ENCODE peak calls at places on chromosomes 7 and 10, in six cellular contexts. T is gastrocnemius medialis, H is HepG2, P is body of pancreas, U is HCT116, R is IMR-90. D is an unnamed sample.

GRCh38 chr10:46264737-46265368 is 21.9 kb upstream of the ANTXRL start:
- DNase-seq in T (no peak), U (no peak), H (no peak), P (no peak), R (no peak), D (no peak)

GRCh38 chr7:41287559-41288335 is 415.1 kb downstream of the INHBA start:
- DNase-seq in P (no peak), T (no peak), U (no peak), H (no peak), R (no peak), D (no peak)

GRCh38 chr10:71391701-71392100 is 5.0 kb upstream of the CDH23 start:
- DNase-seq in U (no peak), R (no peak), P (no peak), H (no peak), T (no peak), D (no peak)

GRCh38 chr10:44932338-44933116 is 21.4 kb downstream of the TMEM72 start:
- DNase-seq in T (peak; percentile 79), H (peak; percentile 76), U (peak; percentile 56), P (peak; percentile 97), R (peak; percentile 81), D (peak; percentile 80)

GRCh38 chr7:3159445-3159844 is 115.8 kb upstream of the CARD11 start:
- DNase-seq in T (no peak), H (no peak), P (peak; percentile 90), R (no peak), U (no peak), D (no peak)

GRCh38 chr10:69446229-69446628 is 5.0 kb upstream of the TSPAN15 start:
- DNase-seq in R (no peak), H (no peak), U (no peak), T (no peak), P (no peak), D (no peak)

GRCh38 chr7:47039089-47039648 is 542.7 kb downstream of the TNS3 start:
- DNase-seq in P (no peak), U (no peak), T (no peak), H (no peak), R (no peak), D (no peak)

GRCh38 chr7:139118234-139118802 is 8.8 kb upstream of the ZC3HAV1 start:
- DNase-seq in H (peak; percentile 47), T (no peak), P (peak; percentile 43), R (peak; percentile 81), U (peak; percentile 32), D (no peak)

GRCh38 chr7:137642467-137642866 is 204.3 kb downstream of the DGKI start:
- DNase-seq in U (no peak), H (no peak), R (peak; percentile 69), T (no peak), P (no peak), D (no peak)

GRCh38 chr10:113493943-113494342 is 58.9 kb upstream of the HABP2 start:
- DNase-seq in T (no peak), R (no peak), P (no peak), U (no peak), H (no peak), D (peak; percentile 50)

GRCh38 chr7:44043902-44044301 is 600 bp upstream of the DBNL start:
- DNase-seq in P (no peak), R (no peak), U (no peak), H (no peak), T (no peak), D (no peak)

GRCh38 chr7:93040355-93040754 is 77.4 kb downstream of the SAMD9 start:
- DNase-seq in H (no peak), P (peak; percentile 49), U (no peak), T (no peak), R (no peak), D (no peak)

GRCh38 chr7:139749545-139749944 is 28.3 kb downstream of the HIPK2 start:
- DNase-seq in T (peak; percentile 83), P (no peak), U (no peak), H (no peak), R (no peak), D (no peak)

GRCh38 chr7:129923709-129924108 is 29.1 kb downstream of the UBE2H start:
- DNase-seq in P (no peak), H (no peak), T (no peak), U (no peak), R (peak; percentile 91), D (no peak)

GRCh38 chr10:124680675-124681074 is 63.5 kb downstream of the FAM53B start:
- DNase-seq in R (peak; percentile 32), U (no peak), P (no peak), T (peak; percentile 52), H (no peak), D (no peak)

GRCh38 chr7:41699532-41699931 is 3.4 kb downstream of the INHBA start:
- DNase-seq in H (no peak), T (no peak), R (peak; percentile 53), P (no peak), U (no peak), D (no peak)

GRCh38 chr7:158313931-158314330 is 273.7 kb downstream of the PTPRN2 start:
- DNase-seq in P (no peak), T (no peak), H (no peak), U (no peak), R (no peak), D (no peak)

GRCh38 chr7:23055582-23056178 is 41.8 kb upstream of the HYCC1 start:
- DNase-seq in T (peak; percentile 9), P (peak; percentile 60), R (peak; percentile 77), H (peak; percentile 52), U (peak; percentile 64), D (peak; percentile 39)

GRCh38 chr10:44056947-44057811 is 327.7 kb downstream of the CXCL12 start:
- DNase-seq in R (no peak), H (no peak), U (no peak), T (no peak), P (peak; percentile 97), D (no peak)

GRCh38 chr7:141478845-141479244 is 72.4 kb upstream of the AGK start:
- DNase-seq in H (no peak), U (no peak), R (no peak), T (no peak), P (no peak), D (no peak)

GRCh38 chr7:155369766-155370165 is 72.1 kb downstream of the INSIG1 start:
- DNase-seq in R (no peak), H (no peak), T (no peak), P (no peak), U (no peak), D (no peak)

GRCh38 chr10:16950686-16951681 is 133.8 kb upstream of the RSU1 start:
- DNase-seq in T (no peak), U (peak; percentile 4), P (peak; percentile 18), H (no peak), R (peak; percentile 66), D (no peak)

DNA sequence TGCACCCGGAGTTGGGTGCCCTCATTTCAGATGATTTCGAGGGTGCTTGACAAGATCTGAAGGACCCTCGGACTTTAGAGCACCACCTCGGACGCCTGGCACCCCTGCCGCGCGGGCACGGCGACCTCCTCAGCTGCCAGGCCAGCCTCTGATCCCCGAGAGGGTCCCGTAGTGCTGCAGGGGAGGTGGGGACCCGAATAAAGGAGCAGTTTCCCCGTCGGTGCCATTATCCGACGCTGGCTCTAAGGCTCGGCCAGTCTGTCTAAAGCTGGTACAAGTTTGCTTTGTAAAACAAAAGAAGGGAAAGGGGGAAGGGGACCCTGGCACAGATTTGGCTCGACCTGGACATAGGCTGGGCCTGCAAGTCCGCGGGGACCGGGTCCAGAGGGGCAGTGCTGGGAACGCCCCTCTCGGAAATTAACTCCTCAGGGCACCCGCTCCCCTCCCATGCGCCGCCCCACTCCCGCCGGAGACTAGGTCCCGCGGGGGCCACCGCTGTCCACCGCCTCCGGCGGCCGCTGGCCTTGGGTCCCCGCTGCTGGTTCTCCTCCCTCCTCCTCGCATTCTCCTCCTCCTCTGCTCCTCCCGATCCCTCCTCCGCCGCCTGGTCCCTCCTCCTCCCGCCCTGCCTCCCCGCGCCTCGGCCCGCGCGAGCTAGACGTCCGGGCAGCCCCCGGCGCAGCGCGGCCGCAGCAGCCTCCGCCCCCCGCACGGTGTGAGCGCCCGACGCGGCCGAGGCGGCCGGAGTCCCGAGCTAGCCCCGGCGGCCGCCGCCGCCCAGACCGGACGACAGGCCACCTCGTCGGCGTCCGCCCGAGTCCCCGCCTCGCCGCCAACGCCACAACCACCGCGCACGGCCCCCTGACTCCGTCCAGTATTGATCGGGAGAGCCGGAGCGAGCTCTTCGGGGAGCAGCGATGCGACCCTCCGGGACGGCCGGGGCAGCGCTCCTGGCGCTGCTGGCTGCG is at the start of gene EGFR:
- DNase-seq in U (peak; percentile 40), P (peak; percentile 84), R (peak; percentile 80), T (peak; percentile 67), H (no peak), D (peak; percentile 86)
- TF ChIP-seq POLR2A in U (no peak), P (peak; percentile 66), R (peak; percentile 77), T (peak; percentile 80), H (no peak), D (peak; percentile 85)

DNA sequence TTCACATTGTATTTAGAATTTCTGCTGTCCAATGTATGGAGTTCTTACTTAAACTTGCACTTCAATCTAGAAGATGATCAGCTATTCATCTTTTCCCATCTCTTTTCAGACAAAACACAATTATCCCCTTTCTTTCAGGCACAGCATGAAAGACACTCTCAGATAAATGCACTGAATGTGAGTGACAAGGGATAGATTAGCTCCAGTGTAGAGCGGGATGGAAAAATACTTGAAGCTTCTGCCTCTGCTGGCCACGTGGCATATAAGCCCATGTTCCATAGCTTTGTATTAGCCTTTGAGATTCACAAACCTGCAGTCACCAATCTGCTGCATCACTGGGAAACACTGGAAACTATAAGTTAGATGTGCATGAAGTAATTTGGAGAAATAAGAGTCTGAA is 162.2 kb upstream of the FAM3C start:
- DNase-seq in U (no peak), P (no peak), H (no peak), T (no peak), R (no peak), D (no peak)
- TF ChIP-seq CTCF in U (no peak), P (no peak), H (no peak), T (no peak), R (no peak), D (no peak)

DNA sequence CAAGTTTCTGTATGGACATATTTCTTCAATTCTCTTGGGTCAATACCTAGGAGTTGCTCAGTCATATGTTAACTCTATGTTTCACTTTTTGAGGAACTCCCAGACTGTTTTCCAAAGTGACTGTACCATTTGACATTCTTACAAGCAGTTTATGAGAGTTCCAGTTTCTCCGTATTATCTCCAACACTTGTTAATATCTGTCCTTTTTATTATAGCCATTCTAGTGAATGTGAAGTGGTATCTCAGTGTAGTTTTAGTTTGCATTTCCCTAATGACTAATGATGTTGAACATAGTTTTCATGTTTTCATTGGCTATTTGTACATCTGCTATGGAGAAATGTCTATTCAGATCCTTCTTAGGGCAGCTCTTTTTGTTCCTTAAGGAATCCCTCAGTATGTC is 531.0 kb upstream of the GALNT17 start:
- DNase-seq in H (no peak), P (no peak), R (no peak), U (no peak), T (no peak), D (no peak)
- TF ChIP-seq POLR2A in H (no peak), P (no peak), R (no peak), U (no peak), T (no peak), D (no peak)

DNA sequence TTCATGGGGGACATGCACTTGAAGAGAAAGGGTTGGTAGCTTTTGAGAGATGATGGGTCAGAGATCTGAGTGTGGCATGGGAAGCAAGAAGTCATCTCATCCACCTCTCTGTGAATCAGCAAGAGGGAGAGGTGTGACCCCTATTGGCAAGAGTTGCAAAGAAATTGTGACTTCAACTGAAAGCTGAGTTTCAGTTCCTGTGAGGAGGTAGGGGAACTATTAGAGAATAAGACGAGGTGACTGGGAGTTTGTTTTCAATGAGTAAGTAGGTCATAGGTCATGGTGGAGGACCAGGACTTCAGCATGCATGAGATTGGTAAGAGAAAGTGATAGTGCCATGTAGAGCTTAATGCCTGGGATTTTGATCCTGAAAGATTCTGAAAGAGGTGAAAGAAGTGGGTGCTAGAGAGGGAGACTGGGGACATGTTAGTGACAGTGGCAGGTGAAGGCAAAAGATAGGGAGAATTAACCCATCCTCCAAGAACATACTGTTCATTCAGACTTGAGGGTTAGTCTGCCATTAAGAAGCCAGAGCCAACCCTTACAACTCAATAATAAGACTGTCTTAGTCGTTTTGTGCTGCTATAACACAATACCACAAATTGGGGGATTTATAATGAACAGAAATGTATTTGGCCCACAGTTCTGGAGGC is 75.5 kb upstream of the CAPZA2 start:
- DNase-seq in R (peak; percentile 46), P (peak; percentile 16), T (no peak), H (peak; percentile 47), U (no peak), D (no peak)
- TF ChIP-seq CTCF in R (peak; percentile 46), P (peak; percentile 24), T (no peak), H (peak; percentile 65), U (peak; percentile 8), D (no peak)

D was measured in prostate gland.